ENCODE peak calls at places on chromosomes 11 and 22, in eight cellular contexts. One of them, this sample, is unnamed.

GRCh38 chr11:17524221-17524620 is 20.0 kb downstream of the USH1C start:
- DNase-seq in HCT116: no peak
- DNase-seq in PC-3: no peak
- DNase-seq in astrocyte: no peak
- DNase-seq in PC-9: no peak
- DNase-seq in hepatocyte: no peak
- DNase-seq in fibroblast of lung: no peak
- DNase-seq in keratinocyte: no peak
- DNase-seq in this sample: no peak

GRCh38 chr22:30435674-30436126 is 10.1 kb downstream of the MTFP1 start:
- DNase-seq in HCT116: peak
- DNase-seq in PC-3: no peak
- DNase-seq in astrocyte: no peak
- DNase-seq in PC-9: no peak
- DNase-seq in hepatocyte: no peak
- DNase-seq in fibroblast of lung: no peak
- DNase-seq in keratinocyte: no peak
- DNase-seq in this sample: peak

GRCh38 chr11:10303558-10304363 is 1.1 kb upstream of the ADM start:
- DNase-seq in HCT116: no peak
- DNase-seq in PC-3: peak
- DNase-seq in astrocyte: no peak
- DNase-seq in PC-9: peak
- DNase-seq in hepatocyte: peak
- DNase-seq in fibroblast of lung: peak
- DNase-seq in keratinocyte: no peak
- DNase-seq in this sample: peak

GRCh38 chr11:1743587-1744136 is 6.7 kb downstream of the IFITM10 start:
- DNase-seq in HCT116: no peak
- DNase-seq in PC-3: no peak
- DNase-seq in astrocyte: no peak
- DNase-seq in PC-9: no peak
- DNase-seq in hepatocyte: no peak
- DNase-seq in fibroblast of lung: no peak
- DNase-seq in keratinocyte: no peak
- DNase-seq in this sample: no peak

GRCh38 chr11:112949781-112950575 is 11.2 kb upstream of the NCAM1 start:
- DNase-seq in HCT116: no peak
- DNase-seq in PC-3: no peak
- DNase-seq in astrocyte: no peak
- DNase-seq in PC-9: no peak
- DNase-seq in hepatocyte: no peak
- DNase-seq in fibroblast of lung: no peak
- DNase-seq in keratinocyte: no peak
- DNase-seq in this sample: no peak

GRCh38 chr11:25859776-25860175 is 472.2 kb upstream of the ANO3 start:
- DNase-seq in HCT116: no peak
- DNase-seq in PC-3: no peak
- DNase-seq in astrocyte: no peak
- DNase-seq in PC-9: no peak
- DNase-seq in hepatocyte: no peak
- DNase-seq in fibroblast of lung: no peak
- DNase-seq in keratinocyte: no peak
- DNase-seq in this sample: no peak

GRCh38 chr11:783581-784015 is 6.3 kb downstream of the CEND1 start:
- DNase-seq in HCT116: peak
- DNase-seq in PC-3: peak
- DNase-seq in astrocyte: peak
- DNase-seq in PC-9: no peak
- DNase-seq in hepatocyte: peak
- DNase-seq in fibroblast of lung: peak
- DNase-seq in keratinocyte: peak
- DNase-seq in this sample: peak

GRCh38 chr11:33005175-33005574 is 10.5 kb upstream of the DEPDC7 start:
- DNase-seq in HCT116: no peak
- DNase-seq in PC-3: no peak
- DNase-seq in astrocyte: no peak
- DNase-seq in PC-9: no peak
- DNase-seq in hepatocyte: no peak
- DNase-seq in fibroblast of lung: no peak
- DNase-seq in keratinocyte: no peak
- DNase-seq in this sample: no peak

GRCh38 chr11:71372693-71373657 is 75.2 kb downstream of the DHCR7 start:
- DNase-seq in HCT116: peak
- DNase-seq in PC-3: peak
- DNase-seq in astrocyte: no peak
- DNase-seq in PC-9: no peak
- DNase-seq in hepatocyte: peak
- DNase-seq in fibroblast of lung: peak
- DNase-seq in keratinocyte: no peak
- DNase-seq in this sample: no peak

GRCh38 chr11:132499661-132500060 is 1032.6 kb downstream of the OPCML start:
- DNase-seq in HCT116: no peak
- DNase-seq in PC-3: no peak
- DNase-seq in astrocyte: no peak
- DNase-seq in PC-9: no peak
- DNase-seq in hepatocyte: no peak
- DNase-seq in fibroblast of lung: no peak
- DNase-seq in keratinocyte: no peak
- DNase-seq in this sample: no peak

GRCh38 chr22:46102159-46102558 is 48.2 kb upstream of the PPARA start:
- DNase-seq in HCT116: no peak
- DNase-seq in PC-3: no peak
- DNase-seq in astrocyte: no peak
- DNase-seq in PC-9: no peak
- DNase-seq in hepatocyte: no peak
- DNase-seq in fibroblast of lung: no peak
- DNase-seq in keratinocyte: no peak
- DNase-seq in this sample: no peak

GRCh38 chr22:43159484-43160178 is 8.3 kb downstream of the TSPO start:
- DNase-seq in HCT116: no peak
- DNase-seq in PC-3: no peak
- DNase-seq in astrocyte: no peak
- DNase-seq in PC-9: peak
- DNase-seq in hepatocyte: no peak
- DNase-seq in fibroblast of lung: no peak
- DNase-seq in keratinocyte: no peak
- DNase-seq in this sample: no peak

GRCh38 chr22:30325724-30326703 is 727 bp downstream of the TBC1D10A start:
- DNase-seq in HCT116: no peak
- DNase-seq in PC-3: no peak
- DNase-seq in astrocyte: no peak
- DNase-seq in PC-9: no peak
- DNase-seq in hepatocyte: peak
- DNase-seq in fibroblast of lung: no peak
- DNase-seq in keratinocyte: no peak
- DNase-seq in this sample: no peak

GRCh38 chr11:65419773-65420481 is 2.7 kb upstream of the NEAT1 start:
- DNase-seq in HCT116: peak
- DNase-seq in PC-3: peak
- DNase-seq in astrocyte: peak
- DNase-seq in PC-9: peak
- DNase-seq in hepatocyte: peak
- DNase-seq in fibroblast of lung: peak
- DNase-seq in keratinocyte: no peak
- DNase-seq in this sample: peak

GRCh38 chr11:69539416-69540117 is 58.1 kb downstream of the LINC01488 start:
- DNase-seq in HCT116: no peak
- DNase-seq in PC-3: no peak
- DNase-seq in astrocyte: no peak
- DNase-seq in PC-9: peak
- DNase-seq in hepatocyte: no peak
- DNase-seq in fibroblast of lung: no peak
- DNase-seq in keratinocyte: no peak
- DNase-seq in this sample: no peak

GRCh38 chr11:134499990-134500389 is 87.9 kb upstream of the B3GAT1 start:
- DNase-seq in HCT116: no peak
- DNase-seq in PC-3: no peak
- DNase-seq in astrocyte: no peak
- DNase-seq in PC-9: no peak
- DNase-seq in hepatocyte: no peak
- DNase-seq in fibroblast of lung: no peak
- DNase-seq in keratinocyte: no peak
- DNase-seq in this sample: no peak

GRCh38 chr11:83970061-83970671 is 684.0 kb upstream of the CCDC90B start:
- DNase-seq in HCT116: no peak
- DNase-seq in PC-3: no peak
- DNase-seq in astrocyte: no peak
- DNase-seq in PC-9: no peak
- DNase-seq in hepatocyte: no peak
- DNase-seq in fibroblast of lung: no peak
- DNase-seq in keratinocyte: no peak
- DNase-seq in this sample: no peak

GRCh38 chr11:82701847-82702520 is 31.7 kb downstream of the FAM181B start:
- DNase-seq in HCT116: peak
- DNase-seq in PC-3: peak
- DNase-seq in astrocyte: no peak
- DNase-seq in PC-9: no peak
- DNase-seq in hepatocyte: peak
- DNase-seq in fibroblast of lung: peak
- DNase-seq in keratinocyte: peak
- DNase-seq in this sample: peak

GRCh38 chr11:1772270-1773130 is 8.8 kb upstream of the CTSD start:
- DNase-seq in HCT116: peak
- DNase-seq in PC-3: peak
- DNase-seq in astrocyte: peak
- DNase-seq in PC-9: peak
- DNase-seq in hepatocyte: peak
- DNase-seq in fibroblast of lung: peak
- DNase-seq in keratinocyte: peak
- DNase-seq in this sample: peak

GRCh38 chr11:95434489-95435057 is 203.6 kb upstream of the SESN3 start:
- DNase-seq in HCT116: no peak
- DNase-seq in PC-3: no peak
- DNase-seq in astrocyte: no peak
- DNase-seq in PC-9: no peak
- DNase-seq in hepatocyte: no peak
- DNase-seq in fibroblast of lung: no peak
- DNase-seq in keratinocyte: no peak
- DNase-seq in this sample: no peak

GRCh38 chr11:110712643-110713468 is 619 bp upstream of the ARHGAP20 start:
- DNase-seq in HCT116: no peak
- DNase-seq in PC-3: no peak
- DNase-seq in astrocyte: peak
- DNase-seq in PC-9: no peak
- DNase-seq in hepatocyte: peak
- DNase-seq in fibroblast of lung: peak
- DNase-seq in keratinocyte: no peak
- DNase-seq in this sample: peak
- TF ChIP-seq EZH2 in HCT116: no peak
- TF ChIP-seq EZH2 in PC-3: peak
- TF ChIP-seq EZH2 in astrocyte: peak
- TF ChIP-seq EZH2 in PC-9: no peak
- TF ChIP-seq EZH2 in hepatocyte: no peak
- TF ChIP-seq EZH2 in fibroblast of lung: no peak
- TF ChIP-seq EZH2 in keratinocyte: peak
- TF ChIP-seq EZH2 in this sample: peak

GRCh38 chr11:124745835-124746620 is 6.0 kb downstream of the VSIG2 start:
- DNase-seq in HCT116: no peak
- DNase-seq in PC-3: no peak
- DNase-seq in astrocyte: no peak
- DNase-seq in PC-9: peak
- DNase-seq in hepatocyte: peak
- DNase-seq in fibroblast of lung: no peak
- DNase-seq in keratinocyte: no peak
- DNase-seq in this sample: no peak

GRCh38 chr11:124746621-124747243 is 5.3 kb downstream of the VSIG2 start:
- DNase-seq in HCT116: peak
- DNase-seq in PC-3: peak
- DNase-seq in astrocyte: peak
- DNase-seq in PC-9: peak
- DNase-seq in hepatocyte: peak
- DNase-seq in fibroblast of lung: peak
- DNase-seq in keratinocyte: peak
- DNase-seq in this sample: peak

GRCh38 chr11:124747406-124748099 is 4.5 kb downstream of the VSIG2 start:
- DNase-seq in HCT116: no peak
- DNase-seq in PC-3: no peak
- DNase-seq in astrocyte: no peak
- DNase-seq in PC-9: no peak
- DNase-seq in hepatocyte: no peak
- DNase-seq in fibroblast of lung: no peak
- DNase-seq in keratinocyte: no peak
- DNase-seq in this sample: peak

GRCh38 chr11:124743050-124743449 is 3.3 kb downstream of the NRGN start:
- DNase-seq in HCT116: no peak
- DNase-seq in PC-3: no peak
- DNase-seq in astrocyte: no peak
- DNase-seq in PC-9: no peak
- DNase-seq in hepatocyte: no peak
- DNase-seq in fibroblast of lung: no peak
- DNase-seq in keratinocyte: no peak
- DNase-seq in this sample: no peak

DNA sequence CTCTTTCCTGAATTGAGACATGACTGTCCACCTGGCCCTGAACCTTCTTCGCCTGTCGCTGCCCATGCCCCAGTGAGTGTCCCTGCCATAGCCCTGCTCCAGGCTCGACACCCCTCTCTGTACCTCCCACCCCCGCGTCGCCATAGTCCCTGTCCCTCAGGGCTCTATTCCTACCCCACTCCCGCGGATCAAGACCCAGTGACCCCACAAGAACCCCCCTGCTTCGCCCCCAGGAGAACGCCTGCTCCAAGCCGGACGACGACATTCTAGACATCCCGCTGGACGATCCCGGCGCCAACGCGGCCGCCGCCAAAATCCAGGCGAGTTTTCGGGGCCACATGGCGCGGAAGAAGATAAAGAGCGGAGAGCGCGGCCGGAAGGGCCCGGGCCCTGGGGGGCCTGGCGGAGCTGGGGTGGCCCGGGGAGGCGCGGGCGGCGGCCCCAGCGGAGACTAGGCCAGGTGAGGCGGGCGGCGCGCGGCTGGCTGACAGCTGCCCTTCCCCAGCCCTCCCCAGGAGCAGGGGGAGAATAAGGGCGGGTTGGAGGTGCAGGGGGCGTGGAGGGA is 5.6 kb downstream of the NRGN start:
- DNase-seq in HCT116: no peak
- DNase-seq in PC-3: no peak
- DNase-seq in astrocyte: no peak
- DNase-seq in PC-9: no peak
- DNase-seq in hepatocyte: no peak
- DNase-seq in fibroblast of lung: no peak
- DNase-seq in keratinocyte: no peak
- DNase-seq in this sample: no peak
- TF ChIP-seq EZH2 in HCT116: no peak
- TF ChIP-seq EZH2 in PC-3: no peak
- TF ChIP-seq EZH2 in astrocyte: peak
- TF ChIP-seq EZH2 in PC-9: no peak
- TF ChIP-seq EZH2 in hepatocyte: peak
- TF ChIP-seq EZH2 in fibroblast of lung: no peak
- TF ChIP-seq EZH2 in keratinocyte: peak
- TF ChIP-seq EZH2 in this sample: no peak

GRCh38 chr22:20233351-20234313 is 34.5 kb downstream of the RTN4R start:
- DNase-seq in HCT116: no peak
- DNase-seq in PC-3: no peak
- DNase-seq in astrocyte: no peak
- DNase-seq in PC-9: no peak
- DNase-seq in hepatocyte: no peak
- DNase-seq in fibroblast of lung: no peak
- DNase-seq in keratinocyte: no peak
- DNase-seq in this sample: no peak
- TF ChIP-seq EZH2 in HCT116: no peak
- TF ChIP-seq EZH2 in PC-3: no peak
- TF ChIP-seq EZH2 in astrocyte: no peak
- TF ChIP-seq EZH2 in PC-9: no peak
- TF ChIP-seq EZH2 in hepatocyte: no peak
- TF ChIP-seq EZH2 in fibroblast of lung: no peak
- TF ChIP-seq EZH2 in keratinocyte: no peak
- TF ChIP-seq EZH2 in this sample: no peak

GRCh38 chr11:14974723-14975587 is 2.8 kb upstream of the CALCA start:
- DNase-seq in HCT116: peak
- DNase-seq in PC-3: peak
- DNase-seq in astrocyte: peak
- DNase-seq in PC-9: peak
- DNase-seq in hepatocyte: peak
- DNase-seq in fibroblast of lung: peak
- DNase-seq in keratinocyte: no peak
- DNase-seq in this sample: peak
- TF ChIP-seq EZH2 in HCT116: no peak
- TF ChIP-seq EZH2 in PC-3: no peak
- TF ChIP-seq EZH2 in astrocyte: no peak
- TF ChIP-seq EZH2 in PC-9: no peak
- TF ChIP-seq EZH2 in hepatocyte: peak
- TF ChIP-seq EZH2 in fibroblast of lung: no peak
- TF ChIP-seq EZH2 in keratinocyte: peak
- TF ChIP-seq EZH2 in this sample: no peak